ENCODE peak calls at places on chromosomes 6 and 20, in four cellular contexts. F, M, O and W are unnamed samples.
A peak's percentile ranks its signal among the peaks of the same experiment; 100 is the strongest.

GRCh38 chr6:16511723-16512584 is 249.3 kb downstream of the ATXN1 start:
- DNase-seq in F (no peak), M (no peak), O (no peak), W (no peak)

GRCh38 chr6:112307707-112308106 is 39.4 kb upstream of the RFPL4B start:
- DNase-seq in F (no peak), M (no peak), O (no peak), W (no peak)

GRCh38 chr20:36184816-36185776 is 30.6 kb downstream of the EPB41L1 start:
- DNase-seq in O (no peak), F (no peak), M (no peak), W (no peak)

GRCh38 chr6:38208028-38208427 is 388.5 kb downstream of the ZFAND3 start:
- DNase-seq in M (no peak), O (no peak), F (no peak), W (no peak)

GRCh38 chr20:3420211-3420707 is 12.8 kb upstream of the DNAAF9 start:
- DNase-seq in M (no peak), F (no peak), O (peak; percentile 35), W (no peak)

GRCh38 chr6:10383312-10384063 is 31.4 kb downstream of the TFAP2A start:
- DNase-seq in M (peak; percentile 62), F (peak; percentile 49), O (no peak), W (no peak)

GRCh38 chr20:34824861-34825529 is 456 bp downstream of the NCOA6 start:
- DNase-seq in F (peak; percentile 78), O (peak; percentile 82), M (peak; percentile 81), W (no peak)

GRCh38 chr20:57287007-57287810 is 20.8 kb upstream of the BMP7 start:
- DNase-seq in M (no peak), O (no peak), F (no peak), W (no peak)

GRCh38 chr6:38273325-38273724 is 366.4 kb downstream of the BTBD9 start:
- DNase-seq in F (no peak), O (no peak), M (no peak), W (no peak)

GRCh38 chr6:139164001-139164400 is 29.1 kb downstream of the HECA start:
- DNase-seq in O (no peak), M (no peak), F (peak; percentile 30), W (no peak)

GRCh38 chr6:162344935-162345599 is 382.5 kb downstream of the PRKN start:
- DNase-seq in M (no peak), O (no peak), F (no peak), W (no peak)

GRCh38 chr6:122401104-122401503 is 1.7 kb downstream of the HSF2 start:
- DNase-seq in M (no peak), O (no peak), F (no peak), W (no peak)

GRCh38 chr20:22577515-22578220 is 6.7 kb downstream of the FOXA2 start:
- DNase-seq in F (peak; percentile 68), M (no peak), O (no peak), W (no peak)

GRCh38 chr6:1240766-1241165 is 71.1 kb upstream of the FOXQ1 start:
- DNase-seq in M (no peak), O (no peak), F (no peak), W (no peak)

GRCh38 chr6:26554669-26555504 is 16.7 kb downstream of the HMGN4 start:
- DNase-seq in F (peak; percentile 71), O (peak; percentile 52), M (peak; percentile 72), W (no peak)

GRCh38 chr6:143878272-143878760 is 14.0 kb downstream of the ZC2HC1B start:
- DNase-seq in F (no peak), M (no peak), O (no peak), W (no peak)

GRCh38 chr6:122035193-122035592 is 364.3 kb upstream of the HSF2 start:
- DNase-seq in O (no peak), M (no peak), F (no peak), W (no peak)

GRCh38 chr6:107571354-107571753 is 81.4 kb downstream of the SOBP start:
- DNase-seq in F (no peak), M (no peak), O (no peak), W (no peak)

GRCh38 chr20:51752343-51752951 is 15.7 kb downstream of the ATP9A start:
- DNase-seq in F (no peak), M (peak; percentile 47), O (no peak), W (no peak)

GRCh38 chr6:52388790-52389189 is 26.8 kb downstream of the PAQR8 start:
- DNase-seq in O (no peak), M (no peak), F (no peak), W (no peak)

GRCh38 chr6:41581381-41581991 is 35.3 kb downstream of the FOXP4 start:
- DNase-seq in O (peak; percentile 74), M (no peak), F (no peak), W (no peak)

GRCh38 chr6:79812195-79812594 is 135.2 kb downstream of the ELOVL4 start:
- DNase-seq in O (no peak), M (no peak), F (peak; percentile 28), W (no peak)

GRCh38 chr6:105757512-105758200 is 328.5 kb upstream of the PRDM1 start:
- DNase-seq in O (no peak), M (no peak), F (no peak), W (no peak)

GRCh38 chr20:61119263-61119662 is 132.8 kb upstream of the CDH4 start:
- DNase-seq in O (no peak), F (no peak), M (no peak), W (no peak)

GRCh38 chr6:33983109-33983475 is 162.8 kb downstream of the GRM4 start:
- DNase-seq in F (no peak), M (peak; percentile 65), O (no peak), W (no peak)

GRCh38 chr6:100965069-100965468 is 83.9 kb upstream of the ASCC3 start:
- DNase-seq in M (no peak), O (no peak), F (no peak), W (no peak)

GRCh38 chr20:568865-569415 is 25.4 kb upstream of the CSNK2A1 start:
- DNase-seq in F (no peak), O (no peak), M (no peak), W (no peak)

GRCh38 chr6:30882764-30883475 is 1.4 kb upstream of the DDR1 start:
- DNase-seq in F (peak; percentile 86), M (peak; percentile 94), O (no peak), W (no peak)

GRCh38 chr6:137861550-137862337 is 5.3 kb upstream of the TNFAIP3 start:
- DNase-seq in O (no peak), M (no peak), F (no peak), W (no peak)

GRCh38 chr6:129695373-129696027 is 14.5 kb downstream of the ARHGAP18 start:
- DNase-seq in F (no peak), O (no peak), M (no peak), W (no peak)

GRCh38 chr6:139943391-139943790 is 568.9 kb upstream of the CITED2 start:
- DNase-seq in M (peak; percentile 4), O (no peak), F (no peak), W (no peak)

GRCh38 chr20:25135031-25135430 is 53.1 kb upstream of the VSX1 start:
- DNase-seq in M (no peak), O (no peak), F (no peak), W (no peak)

GRCh38 chr6:159969921-159970320 is 1.0 kb downstream of the IGF2R start:
- DNase-seq in M (peak; percentile 58), O (no peak), F (peak; percentile 36), W (no peak)

GRCh38 chr6:155387551-155387950 is 68.1 kb downstream of the NOX3 start:
- DNase-seq in F (no peak), O (no peak), M (no peak), W (no peak)

GRCh38 chr20:33092361-33092760 is 12.9 kb downstream of the BPIFB4 start:
- DNase-seq in O (no peak), M (no peak), F (no peak), W (no peak)

GRCh38 chr6:80197474-80197873 is 91.0 kb downstream of the BCKDHB start:
- DNase-seq in O (no peak), M (peak; percentile 21), F (no peak), W (no peak)

GRCh38 chr6:31940256-31940664 is 5.6 kb upstream of the CFB start:
- DNase-seq in O (no peak), F (no peak), M (peak; percentile 82), W (no peak)